ENCODE peak calls at places on chromosome 11, in four cellular contexts. P, C, A and L are unnamed samples. For H3K27me3, the result is how much of the 10 kb centered on the place peaks cover.

GRCh38 chr11:83671295-83671694 is 385.1 kb upstream of the CCDC90B start:
- DNase-seq in P (no peak), C (no peak), A (no peak), L (no peak)

GRCh38 chr11:2698386-2699184 is 1.2 kb downstream of the KCNQ1OT1 start:
- DNase-seq in C (no peak), P (no peak), A (peak), L (no peak)

GRCh38 chr11:125345706-125346561 is 150.1 kb downstream of the FEZ1 start:
- DNase-seq in A (peak), P (peak), C (peak), L (no peak)

GRCh38 chr11:47430524-47430923 is 4.3 kb upstream of the PSMC3 start:
- DNase-seq in P (no peak), C (no peak), A (no peak), L (no peak)

GRCh38 chr11:31646206-31646605 is 136.6 kb downstream of the ELP4 start:
- DNase-seq in P (peak), A (no peak), C (no peak), L (no peak)

GRCh38 chr11:68691402-68691784 is 7.0 kb downstream of the GAL start:
- DNase-seq in P (no peak), C (no peak), A (no peak), L (no peak)

GRCh38 chr11:86138958-86139357 is 70.1 kb upstream of the PICALM start:
- DNase-seq in A (no peak), C (no peak), P (no peak), L (no peak)

GRCh38 chr11:117629146-117629545 is 167.9 kb downstream of the DSCAML1 start:
- DNase-seq in C (no peak), P (no peak), A (no peak), L (no peak)

GRCh38 chr11:4123218-4123617 is 28.6 kb downstream of the RRM1 start:
- DNase-seq in C (no peak), P (no peak), A (no peak), L (no peak)

GRCh38 chr11:76152741-76153608 is 53.3 kb downstream of the WNT11 start:
- DNase-seq in P (no peak), C (no peak), A (no peak), L (peak)

GRCh38 chr11:6567371-6567745 is 36.1 kb downstream of the RRP8 start:
- DNase-seq in P (no peak), A (no peak), C (no peak), L (no peak)

GRCh38 chr11:66641834-66642233 is 3.3 kb downstream of the RBM4 start:
- DNase-seq in C (no peak), A (no peak), P (no peak), L (no peak)

GRCh38 chr11:66639066-66639813 is 737 bp downstream of the RBM4 start:
- DNase-seq in C (no peak), P (peak), A (no peak), L (no peak)

GRCh38 chr11:66637557-66638176 is 836 bp upstream of the RBM4 start:
- DNase-seq in P (no peak), A (no peak), C (no peak), L (no peak)

GRCh38 chr11:66636411-66636810 is 2.1 kb upstream of the RBM4 start:
- DNase-seq in A (no peak), C (no peak), P (peak), L (no peak)

GRCh38 chr11:66638177-66639065 is at the start of gene RBM4:
- DNase-seq in A (peak), C (peak), P (peak), L (peak)
- TF ChIP-seq CTCF in A (no peak), C (no peak), P (peak), L (no peak)

DNA sequence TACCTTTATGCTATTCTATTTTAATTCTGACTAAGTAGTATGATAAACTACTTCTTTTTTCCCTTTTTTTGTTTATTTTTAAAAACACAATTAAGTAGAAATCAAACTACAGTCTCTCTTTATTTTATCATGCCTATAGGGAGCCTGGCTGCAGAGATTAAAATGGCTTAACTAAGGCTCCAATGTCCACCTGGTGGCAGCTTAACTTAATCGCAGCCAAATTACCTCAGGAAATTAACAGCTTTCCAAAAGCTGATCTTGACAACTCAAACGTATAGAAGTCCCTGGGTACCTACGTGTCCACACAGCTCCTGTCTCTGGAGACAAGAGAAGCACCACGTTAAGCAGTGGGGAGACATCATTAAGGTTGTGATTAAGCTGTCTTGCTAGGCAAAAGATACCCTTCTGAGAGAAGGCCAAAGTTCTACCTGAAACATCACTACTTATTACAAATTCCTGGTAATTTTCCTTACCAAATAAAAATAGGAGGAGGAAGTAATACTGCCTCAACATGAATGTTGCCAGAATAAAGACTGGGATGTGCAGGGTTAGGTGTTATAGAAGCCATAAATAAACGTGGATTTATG is 63.2 kb upstream of the SNX19 start:
- DNase-seq in A (no peak), C (no peak), P (peak), L (no peak)
- H3K27me3 ChIP-seq in A (under half), C (under half), P (under half), L (under half)

GRCh38 chr11:64867748-64868462 is 10.5 kb downstream of the EHD1 start:
- DNase-seq in A (no peak), P (peak), C (no peak), L (no peak)
- H3K4me3 ChIP-seq in A (no peak), P (no peak), C (no peak), L (no peak)

DNA sequence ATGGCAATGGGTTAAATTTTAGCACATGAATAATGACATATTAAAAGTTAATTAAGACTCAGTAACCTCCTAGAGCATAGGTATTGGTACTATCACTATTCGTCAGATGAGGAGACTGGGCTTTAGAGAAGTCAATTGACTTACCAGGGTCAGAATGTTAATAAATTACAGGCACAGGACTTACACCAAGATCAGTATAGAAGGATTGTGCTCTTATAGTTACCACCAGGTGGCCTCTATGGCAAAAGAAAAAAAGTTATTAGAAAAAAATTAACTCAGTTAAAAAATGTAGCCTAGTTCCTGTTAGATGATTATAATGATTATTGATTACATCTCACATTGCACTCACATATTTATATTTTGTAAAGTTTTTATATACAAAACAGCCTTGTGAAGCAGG is 1163.7 kb downstream of the FAM181B start:
- DNase-seq in A (no peak), P (no peak), C (no peak), L (no peak)
- TF ChIP-seq CTCF in A (no peak), P (no peak), C (no peak), L (no peak)

GRCh38 chr11:111538407-111539114 is 2.0 kb upstream of the LAYN start:
- DNase-seq in C (no peak), P (peak), A (no peak), L (no peak)
- H3K27me3 ChIP-seq in C (under half), P (under half), A (under half), L (under half)

GRCh38 chr11:119741369-119742262 is 12.6 kb upstream of the NECTIN1 start:
- DNase-seq in P (no peak), C (peak), A (no peak), L (peak)
- H3K4me3 ChIP-seq in P (no peak), C (peak), A (no peak), L (no peak)

DNA sequence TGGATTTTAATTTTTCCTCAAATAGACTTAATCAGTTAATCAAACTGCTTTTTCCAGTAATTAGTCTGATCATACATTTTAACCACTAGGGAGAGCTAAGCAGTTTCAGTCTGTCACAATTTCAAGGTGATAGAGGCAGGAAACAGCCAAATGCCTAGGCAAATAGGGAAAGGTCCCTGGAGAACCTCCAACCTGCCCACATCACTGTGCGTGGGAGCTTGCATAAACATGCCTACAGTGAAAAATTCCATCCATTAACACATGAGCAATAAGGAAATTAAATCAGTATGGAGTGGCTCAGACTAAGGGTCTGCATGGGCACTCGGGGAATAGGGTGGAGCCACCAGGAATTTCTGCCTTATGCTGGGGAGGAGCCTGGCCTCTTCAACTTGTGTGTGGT is 74.6 kb downstream of the AASDHPPT start:
- DNase-seq in C (peak), A (no peak), P (peak), L (no peak)
- TF ChIP-seq CTCF in C (no peak), A (no peak), P (peak), L (no peak)